ENCODE peak calls at places on chromosomes 6 and 20, in nine cellular contexts. G is astrocyte, Q is astrocyte of the cerebellum, E is coronary artery, S is retinal pigment epithelial cell, B is A549, L is HCT116, D is adrenal gland, O is K562. K is an unnamed sample.

GRCh38 chr6:14734416-14735340 is 511.2 kb upstream of the JARID2 start:
- DNase-seq in G (peak; percentile 98), Q (no peak), E (peak; percentile 41), S (peak; percentile 93), B (no peak), L (peak; percentile 72), D (peak; percentile 33), O (peak; percentile 95), K (peak; percentile 57)

GRCh38 chr20:555933-556332 is 12.3 kb upstream of the CSNK2A1 start:
- DNase-seq in G (peak; percentile 12), Q (no peak), E (no peak), S (no peak), B (no peak), L (no peak), D (peak; percentile 71), O (peak; percentile 75), K (no peak)

GRCh38 chr20:237918-238317 is 10.9 kb downstream of the DEFB129 start:
- DNase-seq in G (no peak), Q (no peak), E (no peak), S (no peak), B (no peak), L (no peak), D (no peak), O (no peak), K (no peak)

GRCh38 chr6:148999921-149000589 is 253.2 kb downstream of the UST start:
- DNase-seq in G (peak; percentile 85), Q (peak; percentile 78), E (peak; percentile 80), S (no peak), B (no peak), L (no peak), D (peak; percentile 90), O (no peak), K (peak; percentile 49)

GRCh38 chr6:109513571-109514071 is 30.6 kb upstream of the ZBTB24 start:
- DNase-seq in G (peak; percentile 91), Q (peak; percentile 63), E (no peak), S (peak; percentile 96), B (no peak), L (no peak), D (no peak), O (no peak), K (peak; percentile 49)

GRCh38 chr6:37551002-37551401 is 51.3 kb upstream of the CCDC167 start:
- DNase-seq in G (no peak), Q (no peak), E (no peak), S (no peak), B (no peak), L (no peak), D (no peak), O (no peak), K (no peak)

GRCh38 chr20:58374027-58374850 is 14.8 kb upstream of the VAPB start:
- DNase-seq in G (no peak), Q (no peak), E (no peak), S (no peak), B (no peak), L (no peak), D (peak; percentile 69), O (peak; percentile 66), K (no peak)

GRCh38 chr6:166402582-166403277 is 20.0 kb upstream of the MPC1 start:
- DNase-seq in G (peak; percentile 24), Q (no peak), E (no peak), S (no peak), B (no peak), L (no peak), D (no peak), O (no peak), K (no peak)

GRCh38 chr6:34672657-34673043 is 23.9 kb downstream of the ILRUN start:
- DNase-seq in G (no peak), Q (no peak), E (no peak), S (no peak), B (no peak), L (no peak), D (no peak), O (no peak), K (no peak)
- H3K4me3 ChIP-seq in G (no peak overlapping the region), Q (no peak overlapping the region), E (no peak overlapping the region), S (no peak overlapping the region), B (no peak overlapping the region), L (no peak overlapping the region), D (no peak overlapping the region), O (no peak overlapping the region), K (no peak overlapping the region)

DNA sequence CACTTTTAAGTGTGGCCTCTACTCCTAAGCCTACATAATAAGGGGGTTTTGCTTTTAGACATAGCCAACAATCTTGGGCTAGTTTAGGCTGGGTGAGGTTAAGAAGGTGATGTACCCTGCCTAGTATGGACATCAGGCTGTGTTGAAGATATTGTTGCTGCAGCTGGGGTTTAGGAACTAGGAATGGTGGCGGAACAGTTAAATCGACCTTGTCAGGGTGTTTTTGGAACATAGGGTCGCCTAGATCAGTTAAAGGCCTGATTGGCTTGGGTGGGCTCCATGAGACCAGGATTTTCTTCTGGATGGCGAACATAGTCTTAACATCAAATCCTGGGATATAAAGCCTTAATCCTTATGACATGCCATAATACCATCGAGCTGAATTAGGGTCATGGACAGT is 156.1 kb downstream of the TRIM27 start:
- DNase-seq in G (no peak), Q (no peak), E (no peak), S (no peak), B (no peak), L (no peak), D (no peak), O (no peak), K (no peak)
- H3K4me3 ChIP-seq in G (no peak overlapping the region), Q (no peak overlapping the region), E (no peak overlapping the region), S (no peak overlapping the region), B (no peak overlapping the region), L (no peak overlapping the region), D (no peak overlapping the region), O (no peak overlapping the region), K (no peak overlapping the region)

GRCh38 chr6:35166160-35166919 is 25.2 kb upstream of the TCP11 start:
- DNase-seq in G (no peak), Q (no peak), E (no peak), S (no peak), B (no peak), L (no peak), D (no peak), O (no peak), K (no peak)
- H3K4me3 ChIP-seq in G (no peak overlapping the region), Q (no peak overlapping the region), E (no peak overlapping the region), S (no peak overlapping the region), B (no peak overlapping the region), L (no peak overlapping the region), D (no peak overlapping the region), O (no peak overlapping the region), K (no peak overlapping the region)

GRCh38 chr6:104860221-104860620 is 502 bp upstream of the HACE1 start:
- DNase-seq in G (no peak), Q (no peak), E (no peak), S (no peak), B (no peak), L (no peak), D (no peak), O (peak; percentile 2), K (no peak)
- H3K4me3 ChIP-seq in G (peak overlapping the region; percentile 82), Q (peak overlapping the region; percentile 95), E (peak overlapping the region; percentile 82), S (peak overlapping the region; percentile 71), B (peak overlapping the region; percentile 64), L (peak overlapping the region; percentile 82), D (peak overlapping the region; percentile 76), O (peak overlapping the region; percentile 89), K (peak overlapping the region; percentile 93)

GRCh38 chr6:107075951-107076381 is 39.3 kb downstream of the BEND3 start:
- DNase-seq in G (peak; percentile 43), Q (no peak), E (no peak), S (peak; percentile 34), B (no peak), L (no peak), D (no peak), O (no peak), K (no peak)
- H3K4me3 ChIP-seq in G (no peak overlapping the region), Q (no peak overlapping the region), E (no peak overlapping the region), S (no peak overlapping the region), B (no peak overlapping the region), L (no peak overlapping the region), D (no peak overlapping the region), O (no peak overlapping the region), K (no peak overlapping the region)

GRCh38 chr20:4038047-4038459 is 22.7 kb upstream of the RNF24 start:
- DNase-seq in G (peak; percentile 86), Q (peak; percentile 67), E (no peak), S (no peak), B (no peak), L (no peak), D (peak; percentile 67), O (peak; percentile 86), K (no peak)
- H3K4me3 ChIP-seq in G (peak overlapping the region; percentile 31), Q (no peak overlapping the region), E (no peak overlapping the region), S (no peak overlapping the region), B (no peak overlapping the region), L (no peak overlapping the region), D (no peak overlapping the region), O (peak overlapping the region; percentile 16), K (no peak overlapping the region)